ENCODE peak calls at places on chromosomes 12 and 14, in nine cellular contexts. D is OCI-LY7; U is GM23248; B is mammary epithelial cell; Y is H9; P is CD4-positive, alpha-beta T cell; A is uterus; J is tibial artery; R is psoas muscle. X is an unnamed sample.
A peak's percentile ranks its signal among the peaks of the same experiment; 100 is the strongest.

GRCh38 chr12:129911437-129912049 is 7.7 kb upstream of the TMEM132D start:
- DNase-seq in B (no peak), U (peak; percentile 51), D (peak; percentile 49), A (no peak), R (no peak), Y (peak; percentile 85), J (no peak), P (no peak), X (peak; percentile 72)

GRCh38 chr12:122909442-122910288 is 13.7 kb upstream of the VPS37B start:
- DNase-seq in D (no peak), Y (peak; percentile 69), P (no peak), U (no peak), B (no peak), A (no peak), J (no peak), R (no peak), X (peak; percentile 37)

GRCh38 chr12:102423447-102423846 is 56.9 kb downstream of the IGF1 start:
- DNase-seq in B (no peak), Y (no peak), D (no peak), J (no peak), U (peak; percentile 41), R (no peak), P (no peak), A (no peak), X (no peak)

GRCh38 chr12:103269962-103270361 is 225.8 kb downstream of the C12orf42 start:
- DNase-seq in Y (no peak), R (no peak), D (no peak), P (no peak), J (no peak), B (no peak), U (no peak), A (no peak), X (no peak)

GRCh38 chr14:70782361-70782760 is 27.0 kb downstream of the MAP3K9 start:
- DNase-seq in Y (no peak), P (no peak), R (no peak), U (peak; percentile 73), D (no peak), B (peak; percentile 100), J (no peak), A (no peak), X (no peak)

GRCh38 chr14:106268013-106268727 is 741.8 kb downstream of the TMEM121 start:
- DNase-seq in R (no peak), D (peak; percentile 88), B (no peak), P (peak; percentile 93), U (no peak), Y (no peak), J (no peak), A (no peak), X (no peak)

GRCh38 chr14:96863327-96863985 is 66.3 kb downstream of the VRK1 start:
- DNase-seq in A (no peak), Y (no peak), D (no peak), U (no peak), J (no peak), R (no peak), P (no peak), B (no peak), X (no peak)

GRCh38 chr14:61281186-61281676 is at the start of gene TMEM30B:
- DNase-seq in B (peak; percentile 87), J (no peak), P (peak; percentile 39), Y (peak; percentile 96), A (no peak), R (no peak), D (no peak), U (no peak), X (no peak)

GRCh38 chr12:116459921-116460666 is 99.1 kb upstream of the MAP1LC3B2 start:
- DNase-seq in U (peak; percentile 49), A (no peak), P (no peak), Y (no peak), R (no peak), J (no peak), D (no peak), B (peak; percentile 74), X (no peak)

GRCh38 chr12:92396647-92397258 is 251.1 kb upstream of the BTG1 start:
- DNase-seq in U (peak; percentile 86), A (no peak), P (no peak), J (no peak), R (no peak), Y (no peak), B (peak; percentile 93), D (no peak), X (no peak)

GRCh38 chr14:33347816-33348215 is 409.1 kb downstream of the NPAS3 start:
- DNase-seq in B (no peak), U (peak; percentile 11), D (no peak), A (no peak), R (no peak), J (no peak), Y (no peak), P (no peak), X (no peak)

GRCh38 chr12:11581179-11581755 is 68.2 kb upstream of the ETV6 start:
- DNase-seq in R (peak; percentile 18), Y (no peak), P (peak; percentile 57), B (peak; percentile 52), U (peak; percentile 82), D (peak; percentile 86), A (peak; percentile 43), J (peak; percentile 60), X (peak; percentile 6)

GRCh38 chr12:124126950-124127349 is 153.9 kb downstream of the ZNF664 start:
- DNase-seq in P (no peak), R (no peak), J (no peak), Y (no peak), D (no peak), U (no peak), A (no peak), B (no peak), X (no peak)

GRCh38 chr12:124130717-124131670 is 158.0 kb downstream of the ZNF664 start:
- DNase-seq in A (no peak), R (no peak), D (no peak), P (no peak), B (no peak), U (no peak), Y (peak; percentile 68), J (no peak), X (no peak)

GRCh38 chr12:124129132-124129531 is 156.1 kb downstream of the ZNF664 start:
- DNase-seq in R (no peak), U (no peak), B (no peak), P (no peak), A (no peak), J (no peak), D (no peak), Y (no peak), X (no peak)

GRCh38 chr12:124136796-124137195 is 158.1 kb upstream of the RFLNA start:
- DNase-seq in U (no peak), Y (no peak), R (no peak), J (no peak), P (no peak), D (no peak), A (no peak), B (no peak), X (no peak)

GRCh38 chr12:124131671-124132058 is 158.7 kb downstream of the ZNF664 start:
- DNase-seq in D (no peak), R (no peak), A (no peak), J (no peak), B (no peak), Y (no peak), P (no peak), U (no peak), X (no peak)
- H3K27ac ChIP-seq in D (no peak overlapping the region), R (no peak overlapping the region), A (no peak overlapping the region), J (no peak overlapping the region), B (no peak overlapping the region), Y (peak overlapping the region; percentile 53), P (no peak overlapping the region), U (no peak overlapping the region), X (no peak overlapping the region)

DNA sequence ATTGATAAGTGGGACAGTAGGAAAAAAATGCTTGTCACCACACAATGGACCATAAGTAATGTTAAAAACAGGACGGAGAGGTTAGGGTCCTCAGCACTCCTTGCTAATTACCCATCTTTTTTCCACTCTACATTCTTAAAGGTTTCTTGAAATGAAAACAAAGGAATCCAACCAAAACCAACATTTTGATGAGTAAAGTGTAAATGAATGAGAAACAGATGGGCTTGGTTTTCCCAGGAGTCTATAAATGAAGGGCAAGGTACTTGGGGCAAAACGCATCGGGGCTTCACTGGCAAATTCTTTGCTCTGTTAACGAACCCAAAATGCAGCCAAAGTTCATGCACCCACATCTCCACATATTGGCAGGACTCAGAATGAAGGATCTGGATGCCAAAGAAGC is 129.2 kb upstream of the BMP4 start:
- DNase-seq in B (no peak), R (no peak), D (no peak), J (no peak), Y (no peak), U (no peak), A (no peak), P (no peak), X (no peak)
- H3K27ac ChIP-seq in B (no peak overlapping the region), R (no peak overlapping the region), D (no peak overlapping the region), J (no peak overlapping the region), Y (no peak overlapping the region), U (no peak overlapping the region), A (peak overlapping the region; percentile 56), P (no peak overlapping the region), X (no peak overlapping the region)

DNA sequence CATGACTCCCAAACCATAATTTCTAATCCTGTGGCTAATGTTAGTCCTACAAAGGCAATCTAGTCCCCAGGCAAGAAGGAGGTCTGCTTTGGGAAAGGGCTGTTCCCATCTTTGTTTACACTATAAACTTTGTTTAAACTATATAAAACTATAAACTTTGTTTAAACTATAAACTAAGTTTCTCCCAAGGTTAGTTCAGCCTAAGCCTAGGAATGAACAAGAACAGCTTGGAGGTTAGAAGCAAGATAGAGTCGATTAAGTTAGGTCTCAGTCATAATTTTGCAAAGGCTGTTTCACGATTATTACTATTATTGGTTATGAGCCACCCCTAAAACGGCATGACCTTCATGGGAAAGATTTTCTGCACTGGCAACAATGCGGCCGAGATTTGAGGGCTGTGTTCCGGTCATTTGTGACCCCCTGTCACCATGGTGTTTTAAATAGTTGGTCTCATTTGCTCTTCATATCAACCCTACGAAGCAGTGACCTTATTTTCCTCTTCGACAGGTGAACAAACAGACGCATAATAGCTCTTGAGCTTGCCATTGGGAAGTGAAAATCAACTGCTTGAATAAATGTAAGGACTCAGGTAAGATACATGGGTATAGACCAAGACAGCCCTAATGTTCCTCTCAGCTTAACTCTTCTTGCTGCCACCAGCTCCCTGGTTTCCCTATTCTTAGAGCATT is 322.6 kb upstream of the TMEM132C start:
- DNase-seq in U (no peak), D (no peak), J (no peak), A (no peak), R (no peak), P (no peak), Y (no peak), B (no peak), X (no peak)
- H3K27ac ChIP-seq in U (no peak overlapping the region), D (no peak overlapping the region), J (no peak overlapping the region), A (no peak overlapping the region), R (no peak overlapping the region), P (no peak overlapping the region), Y (no peak overlapping the region), B (no peak overlapping the region), X (no peak overlapping the region)

DNA sequence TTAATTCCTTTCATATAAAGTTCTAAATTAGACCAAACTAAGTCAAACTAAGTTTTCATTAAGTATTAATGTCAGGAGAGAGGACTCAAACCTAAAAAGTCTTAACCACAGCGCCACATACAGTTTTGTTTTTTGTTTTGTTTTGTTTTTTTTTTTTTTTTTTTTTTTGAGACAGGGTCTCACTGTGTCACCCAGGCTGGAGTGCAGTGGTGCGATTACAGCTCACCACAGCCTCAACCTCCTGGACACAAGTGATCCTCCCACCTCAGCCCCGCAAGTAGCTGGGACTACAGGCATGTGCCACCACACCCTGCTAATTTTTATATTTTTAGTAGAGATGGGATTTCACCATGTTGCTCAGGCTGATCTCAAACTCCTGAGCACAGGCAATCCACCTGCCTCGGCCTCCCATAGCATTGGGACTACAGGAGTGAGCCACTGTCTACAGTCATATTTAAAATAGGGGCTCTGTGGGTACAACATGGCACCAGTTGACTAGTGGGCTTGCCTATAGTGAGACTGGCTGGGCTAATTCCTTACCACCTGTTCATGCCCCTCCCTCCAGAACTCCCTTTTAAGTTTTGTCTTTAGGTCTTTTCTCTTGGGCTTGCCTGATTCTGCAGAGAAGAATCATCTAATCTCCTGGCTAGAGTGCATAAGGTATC is 110.2 kb downstream of the PPP2R5E start:
- DNase-seq in B (no peak), U (no peak), P (no peak), J (no peak), D (no peak), R (no peak), A (no peak), Y (no peak), X (no peak)
- H3K27ac ChIP-seq in B (no peak overlapping the region), U (no peak overlapping the region), P (no peak overlapping the region), J (no peak overlapping the region), D (no peak overlapping the region), R (no peak overlapping the region), A (no peak overlapping the region), Y (no peak overlapping the region), X (no peak overlapping the region)

X was measured in substantia nigra.